ENCODE peak calls at places on chromosomes 1 and 21, in eight cellular contexts. D is AG04450; X is CD4-positive, alpha-beta T cell; Z is colonic mucosa; J is aorta; F is caudate nucleus; W is lung; U is adrenal gland. P is an unnamed sample.

GRCh38 chr1:235679005-235679404 is 29.4 kb upstream of the GNG4 start:
- DNase-seq in X (no peak), W (no peak), J (no peak), Z (no peak), F (no peak), U (peak), D (no peak), P (no peak)

GRCh38 chr1:214541206-214541605 is 10.2 kb downstream of the PTPN14 start:
- DNase-seq in X (no peak), Z (no peak), U (no peak), J (no peak), F (no peak), W (no peak), D (no peak), P (no peak)

GRCh38 chr21:42208801-42209490 is 10.0 kb upstream of the ABCG1 start:
- DNase-seq in W (no peak), Z (no peak), U (no peak), X (no peak), J (no peak), F (no peak), D (no peak), P (no peak)

GRCh38 chr1:17287377-17287776 is 20.6 kb upstream of the PADI4 start:
- DNase-seq in D (peak), W (no peak), F (no peak), U (no peak), J (no peak), Z (no peak), X (no peak), P (peak)

GRCh38 chr1:54800899-54801759 is at the start of gene TTC22:
- DNase-seq in U (peak), X (peak), J (no peak), D (no peak), W (peak), Z (peak), F (peak), P (no peak)

GRCh38 chr1:182206628-182207239 is 145.2 kb upstream of the ZNF648 start:
- DNase-seq in W (no peak), D (no peak), Z (peak), J (peak), U (peak), F (no peak), X (no peak), P (no peak)

GRCh38 chr1:66542314-66542713 is 8.4 kb downstream of the SGIP1 start:
- DNase-seq in Z (no peak), U (no peak), X (no peak), W (no peak), J (no peak), D (no peak), F (no peak), P (no peak)

GRCh38 chr21:31730687-31731111 is 1.2 kb downstream of the SCAF4 start:
- DNase-seq in Z (no peak), X (no peak), D (no peak), J (no peak), W (no peak), U (no peak), F (no peak), P (no peak)

GRCh38 chr1:87424541-87424940 is 95.9 kb downstream of the LMO4 start:
- DNase-seq in J (no peak), F (no peak), W (no peak), D (no peak), X (no peak), U (no peak), Z (no peak), P (no peak)

GRCh38 chr1:203475012-203475981 is at the start of gene PRELP:
- DNase-seq in U (peak), D (no peak), J (no peak), Z (peak), X (no peak), W (no peak), F (peak), P (no peak)

GRCh38 chr1:204249736-204250427 is 36.1 kb upstream of the GOLT1A start:
- DNase-seq in W (no peak), F (no peak), D (no peak), U (no peak), J (peak), X (no peak), Z (no peak), P (no peak)

GRCh38 chr1:207362962-207363858 is 41.7 kb downstream of the CD55 start:
- DNase-seq in D (peak), W (no peak), F (no peak), J (no peak), U (no peak), X (no peak), Z (no peak), P (no peak)

GRCh38 chr1:247747616-247748015 is 325 bp downstream of the OR14A2 start:
- DNase-seq in Z (no peak), F (no peak), W (no peak), D (no peak), U (no peak), X (no peak), J (no peak), P (no peak)

GRCh38 chr1:214593158-214593557 is 9.8 kb upstream of the CENPF start:
- DNase-seq in X (no peak), Z (no peak), F (no peak), J (no peak), D (no peak), W (no peak), U (no peak), P (no peak)

GRCh38 chr21:46046471-46046870 is 51.4 kb upstream of the COL6A2 start:
- DNase-seq in W (no peak), D (no peak), X (no peak), J (no peak), U (no peak), F (no peak), Z (no peak), P (no peak)

GRCh38 chr21:42105916-42106315 is 34.8 kb downstream of the UMODL1 start:
- DNase-seq in X (no peak), U (no peak), F (no peak), D (no peak), Z (no peak), J (no peak), W (no peak), P (no peak)

GRCh38 chr1:34759472-34760357 is at the start of gene GJB4:
- DNase-seq in U (no peak), W (no peak), J (peak), X (no peak), Z (peak), D (no peak), F (no peak), P (no peak)

GRCh38 chr1:213666113-213666512 is 321.7 kb upstream of the PROX1 start:
- DNase-seq in X (no peak), J (no peak), U (no peak), Z (peak), D (no peak), F (no peak), W (no peak), P (no peak)

GRCh38 chr1:21201650-21202049 is 25.0 kb upstream of the EIF4G3 start:
- DNase-seq in X (no peak), D (no peak), U (no peak), J (no peak), W (no peak), Z (no peak), F (no peak), P (no peak)

GRCh38 chr1:158579733-158580132 is at the start of gene OR10X1:
- DNase-seq in X (no peak), F (no peak), U (no peak), J (no peak), W (no peak), D (no peak), Z (no peak), P (no peak)

GRCh38 chr1:161298116-161298515 is 11.7 kb downstream of the MPZ start:
- DNase-seq in F (no peak), Z (no peak), X (no peak), J (no peak), U (no peak), W (no peak), D (no peak), P (no peak)

GRCh38 chr1:51313268-51313852 is 17.0 kb downstream of the TTC39A start:
- DNase-seq in Z (no peak), X (no peak), D (no peak), W (no peak), U (no peak), J (no peak), F (no peak), P (no peak)

GRCh38 chr1:218742478-218743260 is 397.5 kb downstream of the TGFB2 start:
- DNase-seq in D (no peak), U (no peak), F (no peak), J (no peak), W (no peak), Z (no peak), X (no peak), P (no peak)

GRCh38 chr21:38506606-38507331 is 8.5 kb upstream of the ERG start:
- DNase-seq in F (no peak), Z (peak), D (no peak), J (no peak), X (no peak), W (no peak), U (no peak), P (no peak)

DNA sequence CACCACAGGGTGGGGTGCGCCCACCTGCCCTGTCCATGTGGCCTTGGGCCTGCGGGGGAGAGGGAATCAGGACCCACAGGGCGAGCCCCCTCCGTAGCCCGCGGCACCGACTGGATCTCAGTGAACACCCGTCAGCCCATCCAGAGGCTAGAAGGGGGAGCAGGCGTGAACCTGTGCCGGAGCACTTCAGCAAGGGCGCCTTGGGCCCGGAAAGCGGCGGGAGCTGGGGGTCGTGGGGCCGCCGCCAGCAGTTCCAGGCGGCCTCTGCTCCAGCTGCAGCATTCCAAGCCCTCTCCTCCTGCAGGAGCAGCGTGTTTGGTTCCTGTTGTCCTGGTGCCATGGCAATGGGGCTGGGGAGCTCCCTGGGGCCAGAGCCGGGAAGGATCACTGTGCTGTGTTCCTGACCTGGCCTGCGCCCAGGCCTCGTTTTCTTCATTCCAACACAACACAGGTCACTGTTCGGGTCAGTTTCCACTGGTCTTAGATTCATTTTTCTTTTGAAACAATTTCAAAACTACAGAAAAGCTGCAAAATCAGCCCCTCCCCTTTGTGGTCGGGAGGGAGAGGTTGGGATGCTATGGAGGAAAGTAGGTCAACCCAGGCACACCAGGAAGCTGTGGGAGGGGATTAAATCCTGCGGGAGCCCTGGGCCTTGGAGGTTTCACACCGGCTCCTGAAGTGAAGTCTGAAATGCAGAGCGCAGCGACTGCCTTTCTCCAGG is 18.8 kb downstream of the SLX9 start:
- DNase-seq in D (no peak), F (no peak), Z (no peak), X (no peak), W (no peak), U (peak), J (peak), P (no peak)
- H3K27ac ChIP-seq in D (no peak), F (peak), Z (no peak), X (no peak), W (peak), U (no peak), J (peak), P (no peak)

GRCh38 chr1:228903573-228904122 is 168.4 kb downstream of the RHOU start:
- DNase-seq in Z (no peak), W (no peak), X (no peak), D (no peak), U (no peak), J (no peak), F (no peak), P (no peak)
- H3K27ac ChIP-seq in Z (peak), W (peak), X (no peak), D (peak), U (no peak), J (peak), F (peak), P (peak)

GRCh38 chr1:100039571-100039970 is 69.8 kb downstream of the SLC35A3 start:
- DNase-seq in D (no peak), X (no peak), U (no peak), F (no peak), Z (no peak), J (no peak), W (no peak), P (no peak)
- H3K27ac ChIP-seq in D (no peak), X (peak), U (peak), F (no peak), Z (peak), J (no peak), W (no peak), P (peak)

DNA sequence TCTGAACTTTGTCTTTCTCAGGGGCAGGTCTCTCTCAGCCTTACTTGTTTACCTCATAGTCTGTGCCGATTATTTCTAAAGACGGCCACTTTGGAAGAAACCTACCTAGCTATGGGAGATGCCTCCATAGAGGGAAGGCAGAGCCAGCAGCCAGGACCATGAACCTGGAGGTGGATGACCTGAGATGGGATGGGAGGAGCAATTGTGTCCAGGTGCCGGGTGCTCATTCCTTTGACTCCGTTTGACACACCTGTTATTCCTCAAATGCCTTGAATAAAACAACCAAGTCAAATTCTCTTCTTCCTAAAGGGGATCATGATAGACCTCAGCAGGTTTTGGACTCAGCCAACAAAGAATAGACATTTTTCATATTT is 42.2 kb downstream of the ZBTB18 start:
- DNase-seq in Z (no peak), F (no peak), J (no peak), U (no peak), W (no peak), D (no peak), X (no peak), P (no peak)
- H3K27ac ChIP-seq in Z (peak), F (no peak), J (no peak), U (no peak), W (no peak), D (no peak), X (no peak), P (no peak)

GRCh38 chr1:33294071-33295010 is 26.6 kb downstream of the A3GALT2 start:
- DNase-seq in D (no peak), F (no peak), Z (no peak), U (no peak), W (no peak), X (no peak), J (peak), P (no peak)
- H3K27ac ChIP-seq in D (no peak), F (no peak), Z (no peak), U (no peak), W (no peak), X (no peak), J (peak), P (no peak)